ENCODE peak calls at places on chromosomes 3 and 15, in five cellular contexts. D is HCEC 1CT; W is SHP77 treated with DMSO at 0.1 percent for 48 hours; A is nephron progenitor cell; L is activated T-helper 9 cell treated with anti-CD3 and anti-CD28 coated beads, Interleukin-2, amount 50 U/mL, for 16 hours. M is an unnamed sample.

GRCh38 chr3:55423888-55424287 is 63.2 kb downstream of the WNT5A start:
- DNase-seq in W (no peak), A (no peak), L (no peak), D (no peak), M (no peak)

GRCh38 chr15:99100245-99101173 is 4.4 kb upstream of the SYNM start:
- DNase-seq in A (peak), L (no peak), D (peak), W (peak), M (no peak)

GRCh38 chr3:136396916-136397315 is 146.8 kb downstream of the PCCB start:
- DNase-seq in A (no peak), D (peak), L (no peak), W (no peak), M (no peak)

GRCh38 chr15:65981837-65982696 is 112.8 kb downstream of the RAB11A start:
- DNase-seq in A (peak), D (no peak), W (peak), L (peak), M (no peak)

GRCh38 chr3:127706785-127707351 is 34.1 kb downstream of the ABTB1 start:
- DNase-seq in W (no peak), D (no peak), A (no peak), L (no peak), M (no peak)

GRCh38 chr15:70505411-70505919 is 257.9 kb downstream of the UACA start:
- DNase-seq in A (no peak), D (peak), W (no peak), L (no peak), M (no peak)

GRCh38 chr3:169668957-169669681 is 5.6 kb upstream of the MECOM start:
- DNase-seq in L (no peak), W (peak), A (peak), D (peak), M (no peak)

GRCh38 chr15:94026458-94026967 is 204.8 kb upstream of the MCTP2 start:
- DNase-seq in L (no peak), A (no peak), D (no peak), W (no peak), M (no peak)

GRCh38 chr3:172708905-172709775 is 1.7 kb downstream of the NCEH1 start:
- DNase-seq in L (no peak), A (no peak), W (no peak), D (no peak), M (no peak)

GRCh38 chr3:112681822-112682325 is 40.9 kb upstream of the CCDC80 start:
- DNase-seq in L (no peak), W (no peak), D (peak), A (no peak), M (no peak)

GRCh38 chr15:25170113-25170731 is 215.4 kb downstream of the SNRPN start:
- DNase-seq in W (no peak), L (no peak), A (no peak), D (no peak), M (peak)

GRCh38 chr3:190076601-190077444 is 43.9 kb downstream of the P3H2 start:
- DNase-seq in D (peak), L (no peak), W (no peak), A (peak), M (no peak)

GRCh38 chr15:87648278-87648677 is 608.3 kb downstream of the NTRK3 start:
- DNase-seq in D (no peak), L (no peak), W (no peak), A (no peak), M (no peak)

GRCh38 chr3:157785071-157785826 is 282.0 kb upstream of the VEPH1 start:
- DNase-seq in D (peak), L (no peak), A (peak), W (no peak), M (no peak)

M was measured in T-helper 17 cell.